ENCODE peak calls at places on chromosomes 4 and X, in eight cellular contexts. V is CD8-positive, alpha-beta T cell; F is A549; W is Peyer's patch; K is esophagus squamous epithelium; O is heart right ventricle; A is OCI-LY7; C is body of pancreas. B is an unnamed sample. For H3K4me1 and H3K9me3, the result is how much of the 10 kb centered on the place peaks cover.

GRCh38 chr4:66433706-66434105 is 763.4 kb upstream of the EPHA5 start:
- DNase-seq in O (no peak), A (no peak), F (no peak), K (no peak), C (no peak), V (no peak), W (no peak), B (no peak)

GRCh38 chrX:118392726-118393125 is 46.8 kb downstream of the WDR44 start:
- DNase-seq in A (no peak), C (no peak), O (no peak), W (no peak), V (no peak), F (no peak), K (no peak), B (no peak)

GRCh38 chr4:11635336-11635735 is 206.6 kb upstream of the HS3ST1 start:
- DNase-seq in W (no peak), F (no peak), K (no peak), A (no peak), C (no peak), V (no peak), O (no peak), B (no peak)

GRCh38 chr4:10033191-10033881 is 12.0 kb upstream of the SLC2A9 start:
- DNase-seq in O (no peak), C (no peak), F (no peak), K (no peak), W (peak), A (no peak), V (no peak), B (no peak)

GRCh38 chr4:126976850-126977249 is 655.9 kb upstream of the INTU start:
- DNase-seq in C (no peak), K (no peak), V (no peak), F (no peak), W (no peak), A (no peak), O (no peak), B (no peak)

GRCh38 chr4:123699823-123700822 is 303.5 kb downstream of the SPRY1 start:
- DNase-seq in V (no peak), K (no peak), F (no peak), A (no peak), O (no peak), C (no peak), W (no peak), B (no peak)

GRCh38 chr4:113683143-113683542 is 78.4 kb downstream of the CAMK2D start:
- DNase-seq in V (peak), K (no peak), W (no peak), O (no peak), A (peak), F (no peak), C (no peak), B (peak)

GRCh38 chrX:126733874-126734273 is 85.7 kb upstream of the PRR32 start:
- DNase-seq in V (no peak), W (no peak), A (no peak), O (no peak), C (no peak), K (no peak), F (no peak), B (no peak)

GRCh38 chrX:75086731-75087195 is 69.3 kb downstream of the ABCB7 start:
- DNase-seq in O (no peak), C (no peak), F (no peak), K (no peak), A (no peak), W (no peak), V (no peak), B (no peak)

GRCh38 chrX:24928114-24928513 is 87.7 kb downstream of the ARX start:
- DNase-seq in W (no peak), O (no peak), F (no peak), K (no peak), C (no peak), V (no peak), A (no peak), B (no peak)

GRCh38 chr4:38621004-38621684 is 42.9 kb upstream of the KLF3 start:
- DNase-seq in W (peak), O (no peak), V (no peak), F (peak), K (no peak), C (peak), A (no peak), B (no peak)

GRCh38 chrX:107894038-107894437 is 68.4 kb downstream of the MID2 start:
- DNase-seq in C (no peak), O (no peak), A (peak), F (peak), V (peak), K (no peak), W (no peak), B (no peak)

DNA sequence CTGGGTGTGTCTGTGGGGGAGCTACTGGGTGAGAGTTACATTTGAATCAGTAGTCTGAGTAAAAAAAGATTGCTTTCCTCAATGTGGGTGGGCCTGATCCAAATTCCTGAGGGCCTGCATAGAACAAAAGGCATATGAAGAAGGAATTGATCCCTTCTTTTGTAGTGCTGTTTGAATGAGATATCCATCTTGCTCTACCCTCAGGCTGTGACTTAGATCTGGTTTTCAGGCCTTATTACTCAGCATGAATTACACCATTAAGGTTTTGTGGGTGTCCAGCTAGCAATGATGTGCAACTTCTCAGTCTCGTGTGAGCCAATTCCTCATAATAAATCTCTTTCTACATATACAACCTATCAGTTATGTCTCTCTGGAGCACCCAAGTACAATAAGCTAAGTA is 1368.5 kb downstream of the STIM2 start:
- DNase-seq in F (no peak), A (no peak), C (no peak), O (no peak), V (no peak), W (no peak), K (no peak), B (no peak)
- H3K4me1 ChIP-seq in F (under half), A (under half), C (under half), O (under half), V (under half), W (under half), K (under half), B (under half)

DNA sequence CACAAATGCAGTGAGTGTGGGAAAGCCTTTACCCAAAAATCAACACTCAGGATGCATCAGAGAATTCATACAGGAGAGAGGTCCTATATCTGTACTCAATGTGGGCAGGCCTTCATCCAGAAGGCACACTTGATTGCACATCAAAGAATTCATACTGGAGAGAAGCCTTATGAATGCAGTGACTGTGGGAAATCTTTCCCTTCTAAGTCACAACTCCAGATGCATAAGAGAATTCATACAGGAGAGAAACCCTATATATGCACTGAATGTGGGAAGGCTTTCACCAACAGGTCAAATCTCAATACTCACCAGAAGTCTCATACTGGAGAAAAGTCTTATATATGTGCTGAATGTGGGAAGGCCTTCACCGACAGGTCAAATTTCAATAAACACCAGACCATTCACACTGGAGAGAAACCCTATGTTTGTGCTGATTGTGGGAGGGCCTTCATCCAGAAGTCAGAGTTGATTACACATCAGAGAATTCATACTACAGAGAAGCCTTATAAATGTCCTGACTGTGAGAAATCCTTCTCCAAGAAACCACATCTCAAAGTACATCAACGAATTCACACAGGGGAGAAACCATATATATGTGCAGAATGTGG is 79.3 kb downstream of the ZNF81 start:
- DNase-seq in V (no peak), K (no peak), C (no peak), F (no peak), A (no peak), O (no peak), W (no peak), B (no peak)
- H3K9me3 ChIP-seq in V (under half), K (under half), C (under half), F (half or more), A (under half), O (under half), W (under half), B (under half)

DNA sequence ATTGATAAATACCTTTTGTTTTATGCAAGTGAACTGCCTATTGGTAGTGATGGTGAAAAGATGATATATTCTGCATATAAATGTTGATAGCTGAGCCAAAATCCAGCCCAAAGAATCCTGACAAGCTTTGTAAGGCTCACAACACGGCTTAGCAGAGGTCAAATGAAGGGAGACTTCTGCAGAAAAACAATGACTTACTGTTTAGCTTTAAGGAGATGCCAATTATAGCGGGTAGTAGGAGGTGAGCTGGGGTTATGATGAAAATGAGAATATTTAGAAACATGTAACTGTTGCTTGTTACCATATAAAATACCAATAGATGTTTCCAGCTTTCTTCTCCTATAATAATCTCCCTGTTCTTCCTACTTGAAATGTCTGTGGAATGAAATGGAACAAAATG is 97.1 kb downstream of the AFF1 start:
- DNase-seq in O (no peak), C (no peak), A (no peak), V (no peak), W (no peak), K (no peak), F (no peak), B (no peak)
- H3K4me1 ChIP-seq in O (half or more), C (half or more), A (under half), V (under half), W (half or more), K (under half), F (half or more), B (under half)

GRCh38 chrX:81875800-81876199 is 673.9 kb downstream of the SH3BGRL start:
- DNase-seq in O (no peak), V (no peak), F (no peak), K (no peak), W (no peak), C (no peak), A (no peak), B (no peak)

GRCh38 chrX:81874807-81875206 is 672.9 kb downstream of the SH3BGRL start:
- DNase-seq in F (no peak), C (no peak), W (no peak), A (no peak), K (no peak), O (no peak), V (no peak), B (no peak)

DNA sequence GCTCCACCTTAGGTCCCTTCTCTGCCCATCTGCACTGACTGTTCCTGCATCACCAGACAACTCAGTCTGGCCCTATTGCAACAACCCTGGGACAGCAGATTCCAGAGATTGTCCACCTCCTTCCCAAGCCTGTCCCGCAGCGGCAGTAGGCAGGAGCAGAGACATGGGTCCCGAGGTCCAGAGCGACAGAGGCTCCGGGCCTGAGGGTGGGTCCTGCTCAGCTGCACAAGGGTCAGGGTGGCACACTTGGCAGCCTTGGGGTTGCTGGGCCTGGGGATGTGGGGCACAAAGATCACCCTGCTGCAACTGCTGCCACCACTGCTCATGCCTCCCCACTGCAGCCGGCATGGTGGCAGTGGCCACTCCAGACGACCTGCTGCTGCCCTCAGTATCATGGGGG is 674.5 kb downstream of the SH3BGRL start:
- DNase-seq in F (no peak), C (no peak), O (no peak), W (no peak), A (no peak), K (no peak), V (no peak), B (no peak)
- H3K9me3 ChIP-seq in F (under half), C (under half), O (under half), W (under half), A (under half), K (under half), V (under half), B (under half)

B was measured in effector memory CD4-positive, alpha-beta T cell.